ENCODE peak calls at places on chromosome 12, in eight cellular contexts. V, J, G, M, E, Y, R and P are unnamed samples.

GRCh38 chr12:128078311-128078851 is 188.6 kb upstream of the TMEM132C start:
- DNase-seq in V (no peak), J (no peak), G (no peak), M (no peak), E (no peak), Y (no peak), R (no peak), P (no peak)

GRCh38 chr12:53340398-53340797 is 4.2 kb upstream of the SP7 start:
- DNase-seq in V (no peak), J (no peak), G (no peak), M (no peak), E (no peak), Y (no peak), R (no peak), P (no peak)

GRCh38 chr12:59452259-59452658 is 143.6 kb upstream of the SLC16A7 start:
- DNase-seq in V (no peak), J (no peak), G (no peak), M (no peak), E (peak; percentile 64), Y (no peak), R (no peak), P (no peak)

GRCh38 chr12:129212221-129212630 is 358.9 kb downstream of the GLT1D1 start:
- DNase-seq in V (no peak), J (no peak), G (no peak), M (no peak), E (no peak), Y (no peak), R (no peak), P (no peak)

GRCh38 chr12:114443607-114444421 is 37.9 kb upstream of the TBX5 start:
- DNase-seq in V (no peak), J (no peak), G (no peak), M (no peak), E (no peak), Y (no peak), R (no peak), P (no peak)

GRCh38 chr12:92147491-92147890 is 1.8 kb upstream of the BTG1 start:
- DNase-seq in V (no peak), J (no peak), G (no peak), M (no peak), E (no peak), Y (no peak), R (no peak), P (no peak)

GRCh38 chr12:131487379-131488129 is 223.3 kb upstream of the SFSWAP start:
- DNase-seq in V (no peak), J (no peak), G (no peak), M (no peak), E (no peak), Y (no peak), R (no peak), P (no peak)

GRCh38 chr12:67764946-67765619 is 116.5 kb downstream of the DYRK2 start:
- DNase-seq in V (no peak), J (peak; percentile 87), G (no peak), M (no peak), E (no peak), Y (peak; percentile 53), R (no peak), P (no peak)

GRCh38 chr12:64781374-64782029 is 22.3 kb upstream of the GNS start:
- DNase-seq in V (no peak), J (peak; percentile 77), G (no peak), M (no peak), E (no peak), Y (peak; percentile 66), R (no peak), P (no peak)

GRCh38 chr12:89933911-89934310 is 225.3 kb upstream of the ATP2B1 start:
- DNase-seq in V (no peak), J (no peak), G (no peak), M (no peak), E (no peak), Y (no peak), R (no peak), P (no peak)

GRCh38 chr12:77687346-77687745 is 143.3 kb upstream of the NAV3 start:
- DNase-seq in V (no peak), J (no peak), G (no peak), M (no peak), E (no peak), Y (no peak), R (no peak), P (no peak)

GRCh38 chr12:6158263-6158662 is 33.8 kb upstream of the VWF start:
- DNase-seq in V (no peak), J (no peak), G (no peak), M (no peak), E (no peak), Y (no peak), R (no peak), P (no peak)

GRCh38 chr12:112759786-112760185 is 31.8 kb upstream of the RPH3A start:
- DNase-seq in V (no peak), J (no peak), G (no peak), M (no peak), E (no peak), Y (no peak), R (no peak), P (no peak)

GRCh38 chr12:110105159-110105558 is 19.0 kb upstream of the IFT81 start:
- DNase-seq in V (no peak), J (no peak), G (no peak), M (no peak), E (no peak), Y (no peak), R (no peak), P (no peak)

GRCh38 chr12:124422570-124423523 is 128.0 kb downstream of the RFLNA start:
- DNase-seq in V (peak; percentile 94), J (peak; percentile 84), G (peak; percentile 97), M (no peak), E (peak; percentile 44), Y (peak; percentile 83), R (peak; percentile 95), P (no peak)

GRCh38 chr12:76685246-76685678 is 78.7 kb upstream of the ZDHHC17 start:
- DNase-seq in V (peak; percentile 26), J (peak; percentile 39), G (no peak), M (no peak), E (no peak), Y (no peak), R (no peak), P (no peak)

GRCh38 chr12:113831016-113831415 is 135.1 kb downstream of the RBM19 start:
- DNase-seq in V (no peak), J (no peak), G (no peak), M (no peak), E (no peak), Y (no peak), R (no peak), P (no peak)

DNA sequence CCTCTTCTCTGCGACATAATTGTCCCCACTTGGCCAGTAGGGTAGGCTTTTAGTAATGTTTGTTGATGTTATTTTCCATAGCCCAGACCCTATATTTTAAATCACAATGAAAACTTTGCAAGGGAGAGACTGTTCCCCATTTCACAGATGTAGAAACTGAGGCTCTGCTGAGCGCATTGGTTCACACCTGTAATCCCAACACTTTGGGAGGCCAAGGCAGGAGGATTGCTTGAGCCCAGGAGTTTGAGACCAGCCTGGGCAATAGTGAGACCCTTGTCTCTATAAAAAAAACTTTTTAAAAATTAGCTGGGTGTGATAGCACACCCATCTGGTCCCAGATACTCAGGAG is 114.8 kb downstream of the DIP2B start:
- DNase-seq in V (no peak), J (no peak), G (no peak), M (no peak), E (no peak), Y (no peak), R (no peak), P (no peak)
- H3K4me1 ChIP-seq in V (peaks cover 59% of the 10 kb centered on the region), J (peaks cover 32% of the 10 kb centered on the region), G (peaks cover 79% of the 10 kb centered on the region), M (peaks cover under 1% of the 10 kb centered on the region), E (peaks cover 57% of the 10 kb centered on the region), Y (peaks cover 36% of the 10 kb centered on the region), R (peaks cover 27% of the 10 kb centered on the region), P (peaks cover 5% of the 10 kb centered on the region)

GRCh38 chr12:105220150-105220928 is 15.6 kb downstream of the APPL2 start:
- DNase-seq in V (peak; percentile 24), J (no peak), G (no peak), M (no peak), E (no peak), Y (no peak), R (no peak), P (no peak)
- H3K4me1 ChIP-seq in V (peaks cover 82% of the 10 kb centered on the region), J (peaks cover 16% of the 10 kb centered on the region), G (no peaks in the 10 kb centered on the region), M (no peaks in the 10 kb centered on the region), E (no peaks in the 10 kb centered on the region), Y (peaks cover 13% of the 10 kb centered on the region), R (peaks cover 6% of the 10 kb centered on the region), P (no peaks in the 10 kb centered on the region)

DNA sequence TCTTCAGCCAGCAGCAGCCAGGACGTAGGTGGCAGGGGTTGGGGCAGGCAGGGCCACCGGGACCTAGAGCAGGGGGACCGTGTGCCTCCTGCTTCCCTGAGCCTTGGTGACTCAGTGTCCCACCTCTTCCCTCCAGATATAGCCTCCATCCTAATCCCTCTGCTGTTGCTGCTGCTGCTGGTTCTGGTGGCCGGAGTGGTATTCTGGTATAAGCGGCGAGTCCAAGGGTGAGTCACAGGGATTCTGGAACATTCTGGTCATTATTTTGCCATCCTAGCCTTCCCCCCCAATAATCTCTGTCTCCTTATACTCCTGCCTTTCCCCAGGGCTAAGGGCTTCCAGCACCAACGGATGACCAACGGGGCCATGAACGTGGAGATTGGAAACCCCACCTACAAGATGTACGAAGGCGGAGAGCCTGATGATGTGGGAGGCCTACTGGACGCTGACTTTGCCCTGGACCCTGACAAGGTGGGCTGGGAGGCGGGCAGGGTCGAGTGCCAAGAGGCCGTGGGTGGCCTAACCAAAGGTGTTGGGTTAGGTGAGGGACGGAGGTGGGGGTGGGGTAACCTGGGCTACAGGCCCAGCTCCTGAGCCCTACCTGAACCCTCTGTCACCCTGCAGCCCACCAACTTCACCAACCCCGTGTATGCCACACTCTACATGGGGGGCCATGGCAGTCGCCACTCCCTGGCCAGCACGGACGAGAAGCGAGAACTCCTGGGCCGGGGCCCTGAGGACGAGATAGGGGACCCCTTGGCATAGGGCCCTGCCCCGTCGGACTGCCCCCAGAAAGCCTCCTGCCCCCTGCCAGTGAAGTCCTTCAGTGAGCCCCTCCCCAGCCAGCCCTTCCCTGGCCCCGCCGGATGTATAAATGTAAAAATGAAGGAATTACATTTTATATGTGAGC is 4.5 kb upstream of the NXPH4 start:
- DNase-seq in V (no peak), J (no peak), G (no peak), M (no peak), E (no peak), Y (no peak), R (no peak), P (no peak)
- H3K4me1 ChIP-seq in V (peaks cover 69% of the 10 kb centered on the region), J (peaks cover 33% of the 10 kb centered on the region), G (peaks cover 25% of the 10 kb centered on the region), M (peaks cover 19% of the 10 kb centered on the region), E (peaks cover 5% of the 10 kb centered on the region), Y (peaks cover 9% of the 10 kb centered on the region), R (peaks cover 30% of the 10 kb centered on the region), P (peaks cover 58% of the 10 kb centered on the region)

GRCh38 chr12:99914206-99914605 is 70.5 kb downstream of the ANKS1B start:
- DNase-seq in V (no peak), J (no peak), G (no peak), M (no peak), E (no peak), Y (no peak), R (no peak), P (no peak)

GRCh38 chr12:99916555-99916954 is 68.2 kb downstream of the ANKS1B start:
- DNase-seq in V (no peak), J (no peak), G (no peak), M (no peak), E (peak; percentile 5), Y (no peak), R (no peak), P (no peak)

GRCh38 chr12:99918003-99918402 is 66.7 kb downstream of the ANKS1B start:
- DNase-seq in V (no peak), J (no peak), G (no peak), M (no peak), E (no peak), Y (no peak), R (no peak), P (no peak)

GRCh38 chr12:99911967-99912366 is 72.8 kb downstream of the ANKS1B start:
- DNase-seq in V (no peak), J (no peak), G (no peak), M (no peak), E (no peak), Y (no peak), R (no peak), P (no peak)

GRCh38 chr12:99915251-99916082 is 69.3 kb downstream of the ANKS1B start:
- DNase-seq in V (no peak), J (no peak), G (no peak), M (no peak), E (no peak), Y (no peak), R (no peak), P (no peak)
- H3K4me1 ChIP-seq in V (no peaks in the 10 kb centered on the region), J (no peaks in the 10 kb centered on the region), G (peaks cover 24% of the 10 kb centered on the region), M (no peaks in the 10 kb centered on the region), E (no peaks in the 10 kb centered on the region), Y (no peaks in the 10 kb centered on the region), R (no peaks in the 10 kb centered on the region), P (no peaks in the 10 kb centered on the region)